ENCODE peak calls at places on chromosomes 6 and 20, in four cellular contexts. D is endothelial cell, F is lower leg skin, T is midbrain. H is an unnamed sample.

GRCh38 chr20:45313943-45314342 is 5.8 kb upstream of the MATN4 start:
- DNase-seq in T (no peak), F (no peak), D (no peak), H (no peak)

GRCh38 chr6:128259735-128260685 is 260.4 kb downstream of the PTPRK start:
- DNase-seq in T (no peak), F (no peak), D (no peak), H (no peak)

GRCh38 chr6:148462203-148462602 is 119.6 kb downstream of the SASH1 start:
- DNase-seq in F (no peak), T (no peak), D (no peak), H (no peak)

GRCh38 chr20:54063998-54064676 is 6.3 kb downstream of the BCAS1 start:
- DNase-seq in T (no peak), F (no peak), D (no peak), H (no peak)

GRCh38 chr6:3612341-3613041 is 139.0 kb downstream of the PXDC1 start:
- DNase-seq in F (peak), T (no peak), D (no peak), H (no peak)

GRCh38 chr6:27250955-27251671 is 3.6 kb downstream of the PRSS16 start:
- DNase-seq in D (peak), T (no peak), F (peak), H (no peak)

GRCh38 chr6:153801917-153802316 is 237.1 kb upstream of the OPRM1 start:
- DNase-seq in T (no peak), D (no peak), F (no peak), H (no peak)

GRCh38 chr20:40641212-40641611 is 47.8 kb downstream of the MAFB start:
- DNase-seq in F (peak), D (no peak), T (no peak), H (no peak)

GRCh38 chr6:30325873-30326445 is 768 bp upstream of the TRIM39 start:
- DNase-seq in F (peak), D (peak), T (no peak), H (no peak)

GRCh38 chr20:8094845-8095244 is 37.2 kb upstream of the PLCB1 start:
- DNase-seq in D (no peak), F (no peak), T (no peak), H (no peak)

GRCh38 chr20:45937765-45938164 is 3.3 kb downstream of the PCIF1 start:
- DNase-seq in F (no peak), D (no peak), T (no peak), H (no peak)

GRCh38 chr6:44316481-44316880 is 3.3 kb upstream of the AARS2 start:
- DNase-seq in D (no peak), F (no peak), T (no peak), H (no peak)

GRCh38 chr6:141486942-141487341 is 645.8 kb upstream of the GJE1 start:
- DNase-seq in F (no peak), T (no peak), D (no peak), H (no peak)

GRCh38 chr6:29847871-29848630 is 20.4 kb downstream of the HLA-G start:
- DNase-seq in D (peak), T (peak), F (peak), H (no peak)

GRCh38 chr6:35842381-35842780 is 37.2 kb downstream of the LHFPL5 start:
- DNase-seq in D (no peak), F (no peak), T (no peak), H (no peak)

GRCh38 chr6:34536251-34536958 is 19.7 kb downstream of the SPDEF start:
- DNase-seq in D (no peak), F (no peak), T (peak), H (no peak)

GRCh38 chr6:141199074-141199473 is 933.7 kb upstream of the GJE1 start:
- DNase-seq in T (no peak), F (no peak), D (no peak), H (no peak)

GRCh38 chr20:53611449-53611894 is 17.8 kb upstream of the ZNF217 start:
- DNase-seq in D (no peak), T (no peak), F (peak), H (peak)

GRCh38 chr20:43859994-43860393 is 54.7 kb upstream of the TOX2 start:
- DNase-seq in F (no peak), T (no peak), D (no peak), H (no peak)

GRCh38 chr20:10507052-10507451 is 71.9 kb downstream of the SLX4IP start:
- DNase-seq in F (no peak), T (no peak), D (no peak), H (no peak)

GRCh38 chr6:3746696-3747095 is 4.8 kb downstream of the PXDC1 start:
- DNase-seq in D (no peak), F (peak), T (no peak), H (peak)

GRCh38 chr20:1941226-1941625 is 46.0 kb downstream of the SIRPA start:
- DNase-seq in F (peak), T (no peak), D (no peak), H (no peak)

GRCh38 chr20:58192567-58192966 is 35.9 kb downstream of the ANKRD60 start:
- DNase-seq in T (no peak), D (peak), F (no peak), H (no peak)

GRCh38 chr6:43495409-43495941 is 14.7 kb downstream of the LRRC73 start:
- DNase-seq in F (no peak), T (no peak), D (no peak), H (no peak)

GRCh38 chr20:33005132-33005566 is 916 bp upstream of the SUN5 start:
- DNase-seq in F (no peak), T (no peak), D (no peak), H (no peak)

GRCh38 chr6:132490024-132490423 is 22.9 kb downstream of the STX7 start:
- DNase-seq in D (no peak), F (peak), T (peak), H (no peak)

GRCh38 chr20:46998497-46999190 is 104.0 kb downstream of the EYA2 start:
- DNase-seq in T (no peak), F (peak), D (no peak), H (no peak)

GRCh38 chr6:119077643-119078448 is 618 bp downstream of the FAM184A start:
- DNase-seq in D (peak), T (no peak), F (peak), H (no peak)

GRCh38 chr6:16239090-16239797 is 857 bp downstream of the GMPR start:
- DNase-seq in T (peak), F (peak), D (peak), H (no peak)

GRCh38 chr6:31128093-31128676 is 7.9 kb upstream of the CDSN start:
- DNase-seq in T (peak), D (peak), F (peak), H (no peak)